ENCODE peak calls at places on chromosomes 1 and 21, in nine cellular contexts. C is retinal pigment epithelial cell; L is GM12891; T is SW480; O is midbrain; X is stimulated activated effector memory CD8-positive, alpha-beta T cell treated with anti-CD3 and anti-CD28 coated beads, Interleukin-12 subunit alpha, Interleukin-12 subunit beta, amount 100 ng/mL, for 72 hours; A is AG09309; Z is ovary; N is effector memory CD4-positive, alpha-beta T cell. J is an unnamed sample.

GRCh38 chr1:38831753-38832734 is 27.5 kb downstream of the RRAGC start:
- DNase-seq in C (no peak), L (no peak), T (no peak), O (no peak), X (no peak), A (no peak), Z (no peak), N (no peak), J (no peak)

GRCh38 chr1:89911186-89911976 is 83.5 kb upstream of the ZNF326 start:
- DNase-seq in C (peak), L (no peak), T (no peak), O (no peak), X (no peak), A (no peak), Z (no peak), N (no peak), J (no peak)

GRCh38 chr1:87100271-87100670 is 185.8 kb downstream of the HS2ST1 start:
- DNase-seq in C (no peak), L (no peak), T (no peak), O (no peak), X (no peak), A (no peak), Z (no peak), N (no peak), J (no peak)

GRCh38 chr21:41526478-41527087 is 18.6 kb upstream of the TMPRSS2 start:
- DNase-seq in C (no peak), L (no peak), T (no peak), O (no peak), X (no peak), A (no peak), Z (no peak), N (no peak), J (no peak)

GRCh38 chr1:203638914-203639313 is 12.3 kb downstream of the ATP2B4 start:
- DNase-seq in C (no peak), L (no peak), T (no peak), O (no peak), X (no peak), A (no peak), Z (no peak), N (no peak), J (no peak)

GRCh38 chr1:205766038-205766437 is 9.2 kb downstream of the RAB29 start:
- DNase-seq in C (no peak), L (no peak), T (no peak), O (no peak), X (no peak), A (no peak), Z (no peak), N (no peak), J (no peak)

GRCh38 chr1:192399161-192399560 is 82.4 kb downstream of the RGS21 start:
- DNase-seq in C (no peak), L (no peak), T (no peak), O (no peak), X (no peak), A (no peak), Z (no peak), N (no peak), J (no peak)

GRCh38 chr1:235088907-235089306 is 39.7 kb downstream of the TOMM20 start:
- DNase-seq in C (no peak), L (no peak), T (no peak), O (no peak), X (no peak), A (no peak), Z (no peak), N (no peak), J (no peak)

GRCh38 chr1:94245747-94246438 is 8.5 kb upstream of the ARHGAP29 start:
- DNase-seq in C (no peak), L (no peak), T (no peak), O (no peak), X (no peak), A (no peak), Z (no peak), N (no peak), J (no peak)

GRCh38 chr1:80779278-80779677 is 1021.5 kb upstream of the ADGRL2 start:
- DNase-seq in C (no peak), L (no peak), T (no peak), O (no peak), X (no peak), A (no peak), Z (no peak), N (no peak), J (no peak)

GRCh38 chr1:43509740-43510375 is 20.8 kb upstream of the PTPRF start:
- DNase-seq in C (no peak), L (no peak), T (no peak), O (no peak), X (no peak), A (no peak), Z (no peak), N (no peak), J (no peak)

GRCh38 chr1:169779970-169780369 is 14.7 kb downstream of the METTL18 start:
- DNase-seq in C (no peak), L (no peak), T (no peak), O (no peak), X (no peak), A (no peak), Z (no peak), N (no peak), J (no peak)

GRCh38 chr1:59128784-59129227 is 168.1 kb upstream of the FGGY start:
- DNase-seq in C (peak), L (no peak), T (no peak), O (no peak), X (no peak), A (peak), Z (no peak), N (no peak), J (no peak)

GRCh38 chr1:8092603-8093141 is 66.6 kb upstream of the ERRFI1 start:
- DNase-seq in C (no peak), L (no peak), T (no peak), O (no peak), X (no peak), A (no peak), Z (no peak), N (no peak), J (no peak)

GRCh38 chr1:179506199-179506598 is 69.5 kb downstream of the NPHS2 start:
- DNase-seq in C (no peak), L (no peak), T (no peak), O (no peak), X (no peak), A (no peak), Z (no peak), N (no peak), J (no peak)

GRCh38 chr1:39812913-39813312 is 24.2 kb upstream of the BMP8B start:
- DNase-seq in C (no peak), L (no peak), T (no peak), O (no peak), X (no peak), A (no peak), Z (no peak), N (no peak), J (no peak)

GRCh38 chr1:24928631-24929090 is 1.4 kb downstream of the RUNX3 start:
- DNase-seq in C (no peak), L (no peak), T (no peak), O (no peak), X (peak), A (no peak), Z (no peak), N (peak), J (peak)

GRCh38 chr1:221908573-221908972 is 166.7 kb upstream of the DUSP10 start:
- DNase-seq in C (no peak), L (no peak), T (no peak), O (no peak), X (no peak), A (no peak), Z (no peak), N (no peak), J (no peak)